ENCODE peak calls at places on chromosomes 3 and 15, in five cellular contexts. E is K562, X is GM12878, Y is H1, K is HepG2. C is an unnamed sample.

GRCh38 chr15:95857124-95857757 is 473.3 kb upstream of the NR2F2 start:
- DNase-seq in Y (no peak), K (no peak), E (no peak), X (no peak), C (no peak)

GRCh38 chr3:20696393-20697045 is 510.5 kb upstream of the SGO1 start:
- DNase-seq in K (no peak), Y (no peak), X (no peak), E (no peak), C (no peak)

GRCh38 chr3:195114026-195114425 is 156.9 kb downstream of the XXYLT1 start:
- DNase-seq in X (no peak), K (no peak), Y (no peak), E (no peak), C (no peak)

GRCh38 chr3:178076718-178077117 is 459.5 kb upstream of the KCNMB2 start:
- DNase-seq in Y (no peak), K (no peak), X (no peak), E (no peak), C (no peak)

GRCh38 chr3:43418601-43419272 is 132.4 kb downstream of the SNRK start:
- DNase-seq in K (peak), X (no peak), Y (no peak), E (no peak), C (no peak)

GRCh38 chr15:73753250-73754130 is at the start of gene INSYN1:
- DNase-seq in E (no peak), K (no peak), Y (peak), X (no peak), C (no peak)

GRCh38 chr3:23809840-23810341 is 4.1 kb downstream of the UBE2E1 start:
- DNase-seq in E (no peak), X (no peak), Y (no peak), K (no peak), C (no peak)

GRCh38 chr3:67719333-67719732 is 64.9 kb upstream of the SUCLG2 start:
- DNase-seq in X (no peak), Y (no peak), E (no peak), K (no peak), C (no peak)

GRCh38 chr3:66140763-66141372 is 79.9 kb upstream of the SLC25A26 start:
- DNase-seq in Y (no peak), X (peak), K (no peak), E (no peak), C (peak)

GRCh38 chr3:162489853-162490252 is 993.2 kb downstream of the OTOL1 start:
- DNase-seq in E (no peak), K (no peak), Y (no peak), X (no peak), C (peak)

GRCh38 chr15:47974724-47975123 is 146.1 kb upstream of the SLC24A5 start:
- DNase-seq in E (no peak), K (no peak), X (no peak), Y (no peak), C (no peak)

DNA sequence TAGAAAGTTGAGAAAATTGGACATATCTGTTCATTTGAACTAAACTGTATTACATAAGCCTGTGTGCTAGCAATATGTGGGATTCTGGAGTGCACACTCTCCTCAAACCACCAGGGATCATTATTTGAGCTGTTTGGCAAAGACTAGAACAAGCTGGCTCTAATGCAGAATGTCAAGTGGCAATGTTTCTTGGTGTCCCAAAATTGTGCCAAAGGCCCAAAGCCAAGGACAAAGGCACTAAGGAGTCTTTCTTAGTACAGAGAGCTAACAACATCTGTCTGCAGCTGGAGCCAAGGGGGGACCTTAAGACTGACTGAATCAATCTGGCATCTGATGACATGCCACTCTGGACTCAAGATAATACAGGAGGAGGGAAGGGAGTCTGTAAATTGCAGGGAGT is 76.7 kb upstream of the STRIT1 start:
- DNase-seq in Y (no peak), K (no peak), X (no peak), E (no peak), C (no peak)
- TF ChIP-seq ZNF274 in Y (no peak), K (no peak), X (no peak), E (no peak), C (no peak)

DNA sequence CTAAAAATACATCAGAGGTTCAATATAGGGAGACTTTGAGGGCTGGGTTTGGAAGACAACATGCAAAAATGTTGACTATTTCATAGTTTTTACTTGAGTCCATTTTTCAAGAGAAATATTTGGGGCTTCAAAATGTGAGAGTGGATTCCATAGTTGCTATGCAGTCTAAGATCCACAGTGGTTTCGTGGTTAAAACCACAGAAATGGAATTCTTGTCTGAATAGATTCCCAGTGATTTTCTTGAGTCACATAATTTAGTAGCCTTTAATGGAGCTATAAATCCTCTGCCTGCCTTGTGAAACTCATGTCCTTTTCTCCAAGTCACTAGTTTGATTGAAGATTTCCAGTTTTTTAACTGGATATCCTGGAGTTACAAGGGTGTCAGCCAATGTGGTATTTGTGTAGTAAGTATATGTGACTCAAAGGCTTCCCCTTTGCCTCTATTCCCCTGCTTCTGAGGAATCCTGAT is 94.7 kb upstream of the RBMS3 start:
- DNase-seq in E (no peak), X (no peak), Y (no peak), K (no peak), C (peak)
- TF ChIP-seq POLR2AphosphoS5 in E (no peak), X (no peak), Y (no peak), K (no peak), C (no peak)

GRCh38 chr3:149120051-149120972 is 9.1 kb upstream of the HPS3 start:
- DNase-seq in X (peak), K (peak), Y (no peak), E (peak), C (peak)
- TF ChIP-seq ZNF274 in X (no peak), K (no peak), Y (no peak), E (no peak), C (no peak)

GRCh38 chr3:126493731-126494130 is 18.0 kb upstream of the ZXDC start:
- DNase-seq in X (no peak), K (no peak), E (no peak), Y (no peak), C (no peak)
- TF ChIP-seq POLR2AphosphoS5 in X (no peak), K (no peak), E (no peak), Y (no peak), C (no peak)

DNA sequence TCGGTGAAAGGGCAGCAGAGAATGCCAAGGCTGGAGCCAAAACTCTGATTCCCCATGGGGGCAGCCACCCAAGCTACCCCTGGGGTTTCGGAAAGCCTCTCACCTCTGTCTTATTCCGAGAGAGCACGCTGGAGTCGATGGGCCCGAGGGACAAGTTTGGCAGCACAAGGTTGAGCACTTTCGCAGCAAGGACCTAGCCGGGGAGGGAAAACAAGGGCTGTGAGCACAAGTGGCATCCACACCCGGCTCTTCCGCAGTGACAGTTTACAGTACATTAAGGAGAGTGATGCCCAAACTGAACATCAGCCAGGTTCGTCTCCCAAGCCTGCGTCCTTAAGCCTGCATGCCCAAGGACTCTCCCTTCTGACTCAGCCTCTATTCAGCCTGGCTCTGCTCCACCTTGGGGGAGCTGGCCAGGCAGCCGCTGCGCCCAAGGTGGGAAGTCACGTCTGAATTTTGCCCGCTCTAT is 37.8 kb downstream of the ABTB1 start:
- DNase-seq in K (no peak), X (no peak), Y (no peak), E (no peak), C (no peak)
- TF ChIP-seq ZNF274 in K (no peak), X (no peak), Y (no peak), E (no peak), C (no peak)

GRCh38 chr3:40258555-40258954 is 51.0 kb upstream of the EIF1B start:
- DNase-seq in X (no peak), Y (peak), E (no peak), K (no peak), C (peak)

GRCh38 chr3:40254491-40254890 is 55.0 kb upstream of the EIF1B start:
- DNase-seq in X (no peak), E (no peak), K (no peak), Y (no peak), C (no peak)

GRCh38 chr3:40254898-40255297 is 54.6 kb upstream of the EIF1B start:
- DNase-seq in Y (no peak), X (no peak), K (no peak), E (no peak), C (no peak)

GRCh38 chr3:40255532-40255931 is 54.0 kb upstream of the EIF1B start:
- DNase-seq in E (no peak), X (no peak), K (no peak), Y (no peak), C (no peak)

GRCh38 chr3:40258064-40258463 is 51.4 kb upstream of the EIF1B start:
- DNase-seq in X (no peak), K (no peak), Y (no peak), E (no peak), C (no peak)
- TF ChIP-seq POLR2AphosphoS5 in X (no peak), K (no peak), Y (no peak), E (no peak), C (no peak)

DNA sequence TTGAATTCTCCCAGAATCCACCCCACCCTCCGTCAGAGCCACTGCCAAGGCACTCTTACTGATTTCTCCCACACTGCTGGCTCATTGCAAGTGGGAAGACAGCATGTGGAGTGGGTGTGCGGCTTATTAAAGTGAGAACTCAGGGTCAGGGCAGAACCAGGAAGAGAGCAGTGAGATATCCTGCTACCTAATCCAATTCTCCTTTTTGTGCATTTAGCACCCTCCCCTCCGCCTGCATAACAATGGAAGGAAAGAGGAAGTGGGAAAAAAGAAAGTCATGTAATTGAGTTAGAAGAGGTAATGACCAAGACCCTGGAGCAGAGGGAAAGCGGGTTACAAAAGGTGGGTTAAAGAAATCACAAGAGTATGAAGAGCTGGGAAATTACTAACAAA is 27.8 kb upstream of the PIK3CB start:
- DNase-seq in E (no peak), X (no peak), Y (no peak), K (no peak), C (peak)
- TF ChIP-seq ZNF274 in E (no peak), X (no peak), Y (no peak), K (no peak), C (no peak)

C was measured in HCT116.